ENCODE peak calls at places on chromosomes 7 and 10, in ten cellular contexts. One of them, this sample, is unnamed.

GRCh38 chr7:45689011-45689796 is 115.0 kb downstream of the ADCY1 start:
- DNase-seq in IMR-90: peak; percentile 93
- DNase-seq in breast epithelium: peak; percentile 34
- DNase-seq in prostate gland: no peak
- DNase-seq in GM12878: no peak
- DNase-seq in body of pancreas: no peak
- DNase-seq in thyroid gland: no peak
- DNase-seq in H1: no peak
- DNase-seq in ovary: no peak
- DNase-seq in heart left ventricle: no peak
- DNase-seq in this sample: no peak

GRCh38 chr10:126502481-126502880 is 114.2 kb upstream of the ADAM12 start:
- DNase-seq in body of pancreas: no peak
- DNase-seq in breast epithelium: no peak
- DNase-seq in ovary: no peak
- DNase-seq in heart left ventricle: no peak
- DNase-seq in thyroid gland: no peak
- DNase-seq in IMR-90: no peak
- DNase-seq in H1: no peak
- DNase-seq in GM12878: no peak
- DNase-seq in prostate gland: no peak
- DNase-seq in this sample: no peak

GRCh38 chr7:82442492-82443043 is 1.0 kb downstream of the CACNA2D1 start:
- DNase-seq in IMR-90: peak; percentile 19
- DNase-seq in heart left ventricle: no peak
- DNase-seq in GM12878: no peak
- DNase-seq in ovary: peak; percentile 32
- DNase-seq in thyroid gland: peak; percentile 62
- DNase-seq in breast epithelium: no peak
- DNase-seq in body of pancreas: no peak
- DNase-seq in H1: no peak
- DNase-seq in prostate gland: peak; percentile 28
- DNase-seq in this sample: no peak

GRCh38 chr7:73537051-73537450 is 15.0 kb upstream of the BAZ1B start:
- DNase-seq in ovary: no peak
- DNase-seq in IMR-90: no peak
- DNase-seq in thyroid gland: no peak
- DNase-seq in heart left ventricle: no peak
- DNase-seq in H1: no peak
- DNase-seq in breast epithelium: no peak
- DNase-seq in GM12878: no peak
- DNase-seq in prostate gland: no peak
- DNase-seq in body of pancreas: no peak
- DNase-seq in this sample: no peak

GRCh38 chr10:75904499-75905283 is 473.3 kb downstream of the LRMDA start:
- DNase-seq in GM12878: no peak
- DNase-seq in breast epithelium: no peak
- DNase-seq in ovary: no peak
- DNase-seq in thyroid gland: no peak
- DNase-seq in body of pancreas: peak; percentile 17
- DNase-seq in H1: no peak
- DNase-seq in IMR-90: no peak
- DNase-seq in prostate gland: no peak
- DNase-seq in heart left ventricle: no peak
- DNase-seq in this sample: no peak

GRCh38 chr7:87517136-87517805 is 41.8 kb upstream of the ABCB4 start:
- DNase-seq in heart left ventricle: no peak
- DNase-seq in GM12878: no peak
- DNase-seq in prostate gland: no peak
- DNase-seq in IMR-90: peak; percentile 0
- DNase-seq in body of pancreas: no peak
- DNase-seq in thyroid gland: no peak
- DNase-seq in H1: no peak
- DNase-seq in ovary: no peak
- DNase-seq in breast epithelium: no peak
- DNase-seq in this sample: no peak

GRCh38 chr7:50717186-50717585 is 65.5 kb downstream of the GRB10 start:
- DNase-seq in GM12878: no peak
- DNase-seq in heart left ventricle: no peak
- DNase-seq in breast epithelium: no peak
- DNase-seq in body of pancreas: no peak
- DNase-seq in thyroid gland: no peak
- DNase-seq in H1: no peak
- DNase-seq in ovary: no peak
- DNase-seq in prostate gland: no peak
- DNase-seq in IMR-90: no peak
- DNase-seq in this sample: no peak

GRCh38 chr7:74199551-74200355 is 10.1 kb upstream of the LAT2 start:
- DNase-seq in GM12878: no peak
- DNase-seq in prostate gland: peak; percentile 58
- DNase-seq in H1: no peak
- DNase-seq in body of pancreas: no peak
- DNase-seq in IMR-90: no peak
- DNase-seq in breast epithelium: no peak
- DNase-seq in ovary: no peak
- DNase-seq in heart left ventricle: no peak
- DNase-seq in thyroid gland: no peak
- DNase-seq in this sample: no peak

GRCh38 chr10:31707578-31708411 is 220.8 kb downstream of the ARHGAP12 start:
- DNase-seq in thyroid gland: peak; percentile 31
- DNase-seq in IMR-90: peak; percentile 77
- DNase-seq in breast epithelium: no peak
- DNase-seq in heart left ventricle: peak; percentile 86
- DNase-seq in H1: no peak
- DNase-seq in prostate gland: no peak
- DNase-seq in ovary: peak; percentile 75
- DNase-seq in GM12878: peak; percentile 90
- DNase-seq in body of pancreas: no peak
- DNase-seq in this sample: peak; percentile 75

GRCh38 chr7:16804674-16805439 is at the start of gene AGR2:
- DNase-seq in prostate gland: peak; percentile 73
- DNase-seq in thyroid gland: peak; percentile 39
- DNase-seq in breast epithelium: no peak
- DNase-seq in heart left ventricle: no peak
- DNase-seq in IMR-90: peak; percentile 42
- DNase-seq in H1: no peak
- DNase-seq in body of pancreas: peak; percentile 78
- DNase-seq in ovary: no peak
- DNase-seq in GM12878: no peak
- DNase-seq in this sample: no peak

GRCh38 chr7:158740657-158741293 is 36.2 kb upstream of the NCAPG2 start:
- DNase-seq in heart left ventricle: no peak
- DNase-seq in thyroid gland: no peak
- DNase-seq in prostate gland: peak; percentile 56
- DNase-seq in body of pancreas: no peak
- DNase-seq in GM12878: no peak
- DNase-seq in breast epithelium: no peak
- DNase-seq in IMR-90: peak; percentile 95
- DNase-seq in ovary: peak; percentile 80
- DNase-seq in H1: no peak
- DNase-seq in this sample: peak; percentile 39
- TF ChIP-seq CTCF in heart left ventricle: no peak
- TF ChIP-seq CTCF in thyroid gland: no peak
- TF ChIP-seq CTCF in prostate gland: no peak
- TF ChIP-seq CTCF in body of pancreas: no peak
- TF ChIP-seq CTCF in GM12878: no peak
- TF ChIP-seq CTCF in breast epithelium: no peak
- TF ChIP-seq CTCF in IMR-90: peak; percentile 11
- TF ChIP-seq CTCF in ovary: no peak
- TF ChIP-seq CTCF in H1: no peak
- TF ChIP-seq CTCF in this sample: no peak

DNA sequence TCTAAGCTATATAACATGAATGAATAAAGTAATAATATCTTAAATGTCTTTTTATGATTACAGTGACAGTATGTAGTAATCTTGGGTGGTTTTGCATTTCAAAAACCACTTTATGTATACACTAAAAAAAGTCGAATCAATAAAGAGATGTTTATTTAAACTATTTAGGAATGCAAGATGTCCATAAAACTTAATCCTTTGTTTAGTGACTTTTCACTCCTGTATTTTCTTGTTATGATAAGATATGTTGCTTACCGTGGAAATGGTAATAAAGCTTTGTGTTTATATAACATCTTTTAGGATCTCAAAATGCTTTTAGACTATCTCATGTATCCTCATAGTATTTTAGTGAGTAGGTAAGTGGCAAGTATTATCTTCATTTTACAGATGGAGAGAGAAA is 48.5 kb downstream of the SP4 start:
- DNase-seq in ovary: no peak
- DNase-seq in prostate gland: no peak
- DNase-seq in body of pancreas: no peak
- DNase-seq in H1: no peak
- DNase-seq in GM12878: no peak
- DNase-seq in thyroid gland: no peak
- DNase-seq in breast epithelium: no peak
- DNase-seq in IMR-90: no peak
- DNase-seq in heart left ventricle: no peak
- DNase-seq in this sample: no peak
- H3K36me3 ChIP-seq in ovary: no peaks in the 10 kb centered on the region
- H3K36me3 ChIP-seq in prostate gland: no peaks in the 10 kb centered on the region
- H3K36me3 ChIP-seq in body of pancreas: no peaks in the 10 kb centered on the region
- H3K36me3 ChIP-seq in H1: peaks cover 3% of the 10 kb centered on the region
- H3K36me3 ChIP-seq in GM12878: no peaks in the 10 kb centered on the region
- H3K36me3 ChIP-seq in thyroid gland: no peaks in the 10 kb centered on the region
- H3K36me3 ChIP-seq in breast epithelium: no peaks in the 10 kb centered on the region
- H3K36me3 ChIP-seq in IMR-90: no peaks in the 10 kb centered on the region
- H3K36me3 ChIP-seq in heart left ventricle: peaks cover 23% of the 10 kb centered on the region
- H3K36me3 ChIP-seq in this sample: no peaks in the 10 kb centered on the region

DNA sequence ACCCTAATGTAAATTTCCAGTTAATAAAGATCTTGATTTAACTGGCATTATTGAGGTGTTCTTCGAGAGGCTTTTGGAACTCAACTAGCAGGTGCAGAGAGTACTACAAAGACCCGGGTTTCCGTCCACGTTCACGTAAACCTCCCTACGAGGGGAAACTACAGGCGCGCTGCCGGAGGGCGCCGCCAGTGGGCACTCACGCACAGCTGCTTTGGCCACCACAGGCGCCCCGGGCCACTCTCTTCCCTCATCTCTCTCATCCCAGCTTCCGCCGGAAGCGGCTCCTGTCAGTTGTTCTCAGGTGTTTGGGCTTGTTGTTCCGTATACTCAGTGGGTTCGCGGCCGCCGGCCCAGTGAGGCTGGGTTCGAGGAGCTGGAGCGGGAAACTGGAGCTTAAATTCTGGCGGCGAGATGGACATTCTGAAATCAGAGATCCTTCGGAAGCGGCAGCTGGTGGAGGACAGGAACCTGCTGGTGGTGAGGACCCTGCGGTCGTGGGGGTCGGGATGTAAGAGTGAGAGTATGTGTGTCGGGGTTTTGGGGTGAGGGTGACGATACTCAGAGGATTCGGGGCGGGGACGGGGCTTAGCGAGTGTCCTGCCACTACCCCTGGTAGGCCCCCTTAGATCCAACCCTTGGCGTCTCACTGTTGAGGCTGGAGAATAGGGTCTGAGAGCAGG is at the start of gene PRPF18:
- DNase-seq in GM12878: peak; percentile 76
- DNase-seq in thyroid gland: peak; percentile 94
- DNase-seq in prostate gland: peak; percentile 90
- DNase-seq in body of pancreas: peak; percentile 92
- DNase-seq in H1: peak; percentile 77
- DNase-seq in breast epithelium: peak; percentile 93
- DNase-seq in IMR-90: peak; percentile 92
- DNase-seq in ovary: peak; percentile 91
- DNase-seq in heart left ventricle: peak; percentile 95
- DNase-seq in this sample: peak; percentile 92
- TF ChIP-seq POLR2A in GM12878: peak; percentile 87
- TF ChIP-seq POLR2A in thyroid gland: no peak
- TF ChIP-seq POLR2A in prostate gland: peak; percentile 11
- TF ChIP-seq POLR2A in body of pancreas: no peak
- TF ChIP-seq POLR2A in H1: peak; percentile 77
- TF ChIP-seq POLR2A in breast epithelium: no peak
- TF ChIP-seq POLR2A in IMR-90: peak; percentile 69
- TF ChIP-seq POLR2A in ovary: no peak
- TF ChIP-seq POLR2A in heart left ventricle: peak; percentile 42
- TF ChIP-seq POLR2A in this sample: peak; percentile 43

DNA sequence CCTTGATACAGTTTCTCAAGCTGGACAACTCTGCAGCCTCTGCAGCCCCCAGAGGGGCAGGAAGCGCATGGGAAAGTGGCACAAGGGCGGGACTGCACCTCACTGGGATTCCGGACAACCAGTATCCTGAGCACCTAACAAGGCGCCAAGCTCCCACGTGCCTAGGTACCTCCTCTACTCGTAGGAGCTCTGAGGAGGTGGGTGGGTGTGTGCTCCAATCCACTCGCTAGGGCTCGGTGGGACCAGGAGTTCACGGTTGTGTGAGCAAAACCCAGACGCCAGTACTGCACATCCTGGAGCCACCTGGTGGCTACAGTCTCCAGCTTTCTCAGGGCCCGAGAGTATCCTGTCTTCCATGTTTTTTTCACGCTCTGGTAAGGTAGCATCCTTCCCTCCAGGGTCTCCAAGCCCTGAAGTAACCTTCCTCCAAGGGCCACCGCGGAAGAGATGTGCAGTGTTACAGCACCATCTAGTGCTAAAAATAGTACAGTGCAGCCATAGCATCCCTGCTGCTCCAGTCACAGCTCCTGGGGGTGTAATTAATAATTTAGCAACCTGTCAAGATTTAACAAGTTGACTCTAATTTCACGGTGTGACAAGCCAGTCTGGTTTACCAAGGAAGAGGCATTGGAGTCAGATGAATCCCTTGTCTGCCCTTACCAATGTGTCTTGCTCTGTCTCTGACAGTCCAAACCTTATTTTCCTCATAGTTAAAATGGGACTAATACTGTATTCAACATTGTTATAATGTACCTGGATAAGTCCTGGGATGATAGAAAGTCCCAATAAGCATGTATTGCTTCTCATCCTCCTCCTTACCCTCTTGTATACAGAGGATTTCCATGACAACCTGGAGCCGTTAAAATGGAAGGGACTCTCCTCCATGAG is 70.4 kb downstream of the HERPUD2 start:
- DNase-seq in breast epithelium: no peak
- DNase-seq in body of pancreas: peak; percentile 42
- DNase-seq in thyroid gland: peak; percentile 4
- DNase-seq in heart left ventricle: no peak
- DNase-seq in H1: peak; percentile 29
- DNase-seq in ovary: no peak
- DNase-seq in GM12878: no peak
- DNase-seq in prostate gland: no peak
- DNase-seq in IMR-90: peak; percentile 29
- DNase-seq in this sample: no peak
- TF ChIP-seq CTCF in breast epithelium: peak; percentile 44
- TF ChIP-seq CTCF in body of pancreas: peak; percentile 74
- TF ChIP-seq CTCF in thyroid gland: no peak
- TF ChIP-seq CTCF in heart left ventricle: peak; percentile 82
- TF ChIP-seq CTCF in H1: peak; percentile 86
- TF ChIP-seq CTCF in ovary: peak; percentile 47
- TF ChIP-seq CTCF in GM12878: peak; percentile 85
- TF ChIP-seq CTCF in prostate gland: peak; percentile 65
- TF ChIP-seq CTCF in IMR-90: peak; percentile 79
- TF ChIP-seq CTCF in this sample: peak; percentile 80

This sample was measured in right lobe of liver.